ENCODE peak calls at places on chromosomes 2 and 18, in six cellular contexts. One of them, this sample, is unnamed.

GRCh38 chr2:199985625-199986207 is 30.3 kb downstream of the MAIP1 start:
- DNase-seq in AG09319: no peak
- DNase-seq in stimulated activated CD4-positive, alpha-beta T cell treated with anti-CD3 and anti-CD28 coated beads, Interleukin-4, amount 100 ng/mL, for 48 hours: peak
- DNase-seq in T-cell: peak
- DNase-seq in activated CD8-positive, alpha-beta memory T cell treated with anti-CD3 and anti-CD28 coated beads for 1 hour: no peak
- DNase-seq in activated effector memory CD4-positive, alpha-beta T cell treated with anti-CD3 and anti-CD28 coated beads, Interleukin-2, amount 50 U/mL, for 16 hours: peak
- DNase-seq in this sample: peak

GRCh38 chr2:145860083-145860482 is 1340.2 kb upstream of the ZEB2 start:
- DNase-seq in AG09319: no peak
- DNase-seq in stimulated activated CD4-positive, alpha-beta T cell treated with anti-CD3 and anti-CD28 coated beads, Interleukin-4, amount 100 ng/mL, for 48 hours: no peak
- DNase-seq in T-cell: no peak
- DNase-seq in activated CD8-positive, alpha-beta memory T cell treated with anti-CD3 and anti-CD28 coated beads for 1 hour: no peak
- DNase-seq in activated effector memory CD4-positive, alpha-beta T cell treated with anti-CD3 and anti-CD28 coated beads, Interleukin-2, amount 50 U/mL, for 16 hours: no peak
- DNase-seq in this sample: no peak

GRCh38 chr2:149814049-149814448 is 226.5 kb upstream of the MMADHC start:
- DNase-seq in AG09319: no peak
- DNase-seq in stimulated activated CD4-positive, alpha-beta T cell treated with anti-CD3 and anti-CD28 coated beads, Interleukin-4, amount 100 ng/mL, for 48 hours: no peak
- DNase-seq in T-cell: no peak
- DNase-seq in activated CD8-positive, alpha-beta memory T cell treated with anti-CD3 and anti-CD28 coated beads for 1 hour: no peak
- DNase-seq in activated effector memory CD4-positive, alpha-beta T cell treated with anti-CD3 and anti-CD28 coated beads, Interleukin-2, amount 50 U/mL, for 16 hours: no peak
- DNase-seq in this sample: no peak

GRCh38 chr2:158197940-158198339 is 96.3 kb downstream of the UPP2 start:
- DNase-seq in AG09319: no peak
- DNase-seq in stimulated activated CD4-positive, alpha-beta T cell treated with anti-CD3 and anti-CD28 coated beads, Interleukin-4, amount 100 ng/mL, for 48 hours: no peak
- DNase-seq in T-cell: no peak
- DNase-seq in activated CD8-positive, alpha-beta memory T cell treated with anti-CD3 and anti-CD28 coated beads for 1 hour: no peak
- DNase-seq in activated effector memory CD4-positive, alpha-beta T cell treated with anti-CD3 and anti-CD28 coated beads, Interleukin-2, amount 50 U/mL, for 16 hours: no peak
- DNase-seq in this sample: no peak

GRCh38 chr18:63160172-63160995 is 159.2 kb downstream of the BCL2 start:
- DNase-seq in AG09319: no peak
- DNase-seq in stimulated activated CD4-positive, alpha-beta T cell treated with anti-CD3 and anti-CD28 coated beads, Interleukin-4, amount 100 ng/mL, for 48 hours: no peak
- DNase-seq in T-cell: no peak
- DNase-seq in activated CD8-positive, alpha-beta memory T cell treated with anti-CD3 and anti-CD28 coated beads for 1 hour: no peak
- DNase-seq in activated effector memory CD4-positive, alpha-beta T cell treated with anti-CD3 and anti-CD28 coated beads, Interleukin-2, amount 50 U/mL, for 16 hours: peak
- DNase-seq in this sample: no peak

GRCh38 chr18:75799449-75800330 is 372.2 kb upstream of the SMIM21 start:
- DNase-seq in AG09319: no peak
- DNase-seq in stimulated activated CD4-positive, alpha-beta T cell treated with anti-CD3 and anti-CD28 coated beads, Interleukin-4, amount 100 ng/mL, for 48 hours: no peak
- DNase-seq in T-cell: no peak
- DNase-seq in activated CD8-positive, alpha-beta memory T cell treated with anti-CD3 and anti-CD28 coated beads for 1 hour: no peak
- DNase-seq in activated effector memory CD4-positive, alpha-beta T cell treated with anti-CD3 and anti-CD28 coated beads, Interleukin-2, amount 50 U/mL, for 16 hours: no peak
- DNase-seq in this sample: no peak

GRCh38 chr2:169980001-169980400 is 152.7 kb downstream of the UBR3 start:
- DNase-seq in AG09319: no peak
- DNase-seq in stimulated activated CD4-positive, alpha-beta T cell treated with anti-CD3 and anti-CD28 coated beads, Interleukin-4, amount 100 ng/mL, for 48 hours: no peak
- DNase-seq in T-cell: no peak
- DNase-seq in activated CD8-positive, alpha-beta memory T cell treated with anti-CD3 and anti-CD28 coated beads for 1 hour: no peak
- DNase-seq in activated effector memory CD4-positive, alpha-beta T cell treated with anti-CD3 and anti-CD28 coated beads, Interleukin-2, amount 50 U/mL, for 16 hours: no peak
- DNase-seq in this sample: no peak

GRCh38 chr18:63882333-63883141 is 5.0 kb upstream of the SERPINB2 start:
- DNase-seq in AG09319: no peak
- DNase-seq in stimulated activated CD4-positive, alpha-beta T cell treated with anti-CD3 and anti-CD28 coated beads, Interleukin-4, amount 100 ng/mL, for 48 hours: no peak
- DNase-seq in T-cell: no peak
- DNase-seq in activated CD8-positive, alpha-beta memory T cell treated with anti-CD3 and anti-CD28 coated beads for 1 hour: no peak
- DNase-seq in activated effector memory CD4-positive, alpha-beta T cell treated with anti-CD3 and anti-CD28 coated beads, Interleukin-2, amount 50 U/mL, for 16 hours: no peak
- DNase-seq in this sample: no peak

GRCh38 chr2:151560289-151560688 is 150.6 kb downstream of the RIF1 start:
- DNase-seq in AG09319: no peak
- DNase-seq in stimulated activated CD4-positive, alpha-beta T cell treated with anti-CD3 and anti-CD28 coated beads, Interleukin-4, amount 100 ng/mL, for 48 hours: no peak
- DNase-seq in T-cell: no peak
- DNase-seq in activated CD8-positive, alpha-beta memory T cell treated with anti-CD3 and anti-CD28 coated beads for 1 hour: no peak
- DNase-seq in activated effector memory CD4-positive, alpha-beta T cell treated with anti-CD3 and anti-CD28 coated beads, Interleukin-2, amount 50 U/mL, for 16 hours: no peak
- DNase-seq in this sample: no peak

GRCh38 chr2:223101340-223102039 is 49.5 kb downstream of the KCNE4 start:
- DNase-seq in AG09319: no peak
- DNase-seq in stimulated activated CD4-positive, alpha-beta T cell treated with anti-CD3 and anti-CD28 coated beads, Interleukin-4, amount 100 ng/mL, for 48 hours: no peak
- DNase-seq in T-cell: no peak
- DNase-seq in activated CD8-positive, alpha-beta memory T cell treated with anti-CD3 and anti-CD28 coated beads for 1 hour: no peak
- DNase-seq in activated effector memory CD4-positive, alpha-beta T cell treated with anti-CD3 and anti-CD28 coated beads, Interleukin-2, amount 50 U/mL, for 16 hours: no peak
- DNase-seq in this sample: no peak

GRCh38 chr18:36191711-36192110 is 4.4 kb downstream of the MOCOS start:
- DNase-seq in AG09319: no peak
- DNase-seq in stimulated activated CD4-positive, alpha-beta T cell treated with anti-CD3 and anti-CD28 coated beads, Interleukin-4, amount 100 ng/mL, for 48 hours: no peak
- DNase-seq in T-cell: no peak
- DNase-seq in activated CD8-positive, alpha-beta memory T cell treated with anti-CD3 and anti-CD28 coated beads for 1 hour: no peak
- DNase-seq in activated effector memory CD4-positive, alpha-beta T cell treated with anti-CD3 and anti-CD28 coated beads, Interleukin-2, amount 50 U/mL, for 16 hours: no peak
- DNase-seq in this sample: no peak

GRCh38 chr2:84424152-84424551 is 34.9 kb downstream of the SUCLG1 start:
- DNase-seq in AG09319: no peak
- DNase-seq in stimulated activated CD4-positive, alpha-beta T cell treated with anti-CD3 and anti-CD28 coated beads, Interleukin-4, amount 100 ng/mL, for 48 hours: no peak
- DNase-seq in T-cell: no peak
- DNase-seq in activated CD8-positive, alpha-beta memory T cell treated with anti-CD3 and anti-CD28 coated beads for 1 hour: no peak
- DNase-seq in activated effector memory CD4-positive, alpha-beta T cell treated with anti-CD3 and anti-CD28 coated beads, Interleukin-2, amount 50 U/mL, for 16 hours: no peak
- DNase-seq in this sample: no peak

GRCh38 chr2:232104076-232104646 is 142.6 kb downstream of the DIS3L2 start:
- DNase-seq in AG09319: no peak
- DNase-seq in stimulated activated CD4-positive, alpha-beta T cell treated with anti-CD3 and anti-CD28 coated beads, Interleukin-4, amount 100 ng/mL, for 48 hours: no peak
- DNase-seq in T-cell: no peak
- DNase-seq in activated CD8-positive, alpha-beta memory T cell treated with anti-CD3 and anti-CD28 coated beads for 1 hour: no peak
- DNase-seq in activated effector memory CD4-positive, alpha-beta T cell treated with anti-CD3 and anti-CD28 coated beads, Interleukin-2, amount 50 U/mL, for 16 hours: no peak
- DNase-seq in this sample: no peak

GRCh38 chr18:2881088-2881487 is 34.3 kb downstream of the EMILIN2 start:
- DNase-seq in AG09319: no peak
- DNase-seq in stimulated activated CD4-positive, alpha-beta T cell treated with anti-CD3 and anti-CD28 coated beads, Interleukin-4, amount 100 ng/mL, for 48 hours: no peak
- DNase-seq in T-cell: no peak
- DNase-seq in activated CD8-positive, alpha-beta memory T cell treated with anti-CD3 and anti-CD28 coated beads for 1 hour: no peak
- DNase-seq in activated effector memory CD4-positive, alpha-beta T cell treated with anti-CD3 and anti-CD28 coated beads, Interleukin-2, amount 50 U/mL, for 16 hours: peak
- DNase-seq in this sample: no peak

GRCh38 chr2:232485333-232485756 is 2.3 kb downstream of the ECEL1 start:
- DNase-seq in AG09319: no peak
- DNase-seq in stimulated activated CD4-positive, alpha-beta T cell treated with anti-CD3 and anti-CD28 coated beads, Interleukin-4, amount 100 ng/mL, for 48 hours: no peak
- DNase-seq in T-cell: no peak
- DNase-seq in activated CD8-positive, alpha-beta memory T cell treated with anti-CD3 and anti-CD28 coated beads for 1 hour: no peak
- DNase-seq in activated effector memory CD4-positive, alpha-beta T cell treated with anti-CD3 and anti-CD28 coated beads, Interleukin-2, amount 50 U/mL, for 16 hours: no peak
- DNase-seq in this sample: no peak

GRCh38 chr2:20304411-20304810 is 46.2 kb downstream of the PUM2 start:
- DNase-seq in AG09319: no peak
- DNase-seq in stimulated activated CD4-positive, alpha-beta T cell treated with anti-CD3 and anti-CD28 coated beads, Interleukin-4, amount 100 ng/mL, for 48 hours: no peak
- DNase-seq in T-cell: no peak
- DNase-seq in activated CD8-positive, alpha-beta memory T cell treated with anti-CD3 and anti-CD28 coated beads for 1 hour: no peak
- DNase-seq in activated effector memory CD4-positive, alpha-beta T cell treated with anti-CD3 and anti-CD28 coated beads, Interleukin-2, amount 50 U/mL, for 16 hours: no peak
- DNase-seq in this sample: no peak

GRCh38 chr2:85273732-85274731 is 53.8 kb downstream of the TGOLN2 start:
- DNase-seq in AG09319: peak
- DNase-seq in stimulated activated CD4-positive, alpha-beta T cell treated with anti-CD3 and anti-CD28 coated beads, Interleukin-4, amount 100 ng/mL, for 48 hours: no peak
- DNase-seq in T-cell: no peak
- DNase-seq in activated CD8-positive, alpha-beta memory T cell treated with anti-CD3 and anti-CD28 coated beads for 1 hour: no peak
- DNase-seq in activated effector memory CD4-positive, alpha-beta T cell treated with anti-CD3 and anti-CD28 coated beads, Interleukin-2, amount 50 U/mL, for 16 hours: no peak
- DNase-seq in this sample: no peak

GRCh38 chr18:65091737-65092329 is 659.0 kb upstream of the CDH7 start:
- DNase-seq in AG09319: no peak
- DNase-seq in stimulated activated CD4-positive, alpha-beta T cell treated with anti-CD3 and anti-CD28 coated beads, Interleukin-4, amount 100 ng/mL, for 48 hours: no peak
- DNase-seq in T-cell: no peak
- DNase-seq in activated CD8-positive, alpha-beta memory T cell treated with anti-CD3 and anti-CD28 coated beads for 1 hour: no peak
- DNase-seq in activated effector memory CD4-positive, alpha-beta T cell treated with anti-CD3 and anti-CD28 coated beads, Interleukin-2, amount 50 U/mL, for 16 hours: no peak
- DNase-seq in this sample: no peak

GRCh38 chr2:112005391-112006075 is 49.5 kb upstream of the TMEM87B start:
- DNase-seq in AG09319: no peak
- DNase-seq in stimulated activated CD4-positive, alpha-beta T cell treated with anti-CD3 and anti-CD28 coated beads, Interleukin-4, amount 100 ng/mL, for 48 hours: no peak
- DNase-seq in T-cell: no peak
- DNase-seq in activated CD8-positive, alpha-beta memory T cell treated with anti-CD3 and anti-CD28 coated beads for 1 hour: no peak
- DNase-seq in activated effector memory CD4-positive, alpha-beta T cell treated with anti-CD3 and anti-CD28 coated beads, Interleukin-2, amount 50 U/mL, for 16 hours: no peak
- DNase-seq in this sample: no peak

GRCh38 chr2:81194176-81194575 is 889.6 kb upstream of the LRRTM1 start:
- DNase-seq in AG09319: no peak
- DNase-seq in stimulated activated CD4-positive, alpha-beta T cell treated with anti-CD3 and anti-CD28 coated beads, Interleukin-4, amount 100 ng/mL, for 48 hours: no peak
- DNase-seq in T-cell: no peak
- DNase-seq in activated CD8-positive, alpha-beta memory T cell treated with anti-CD3 and anti-CD28 coated beads for 1 hour: no peak
- DNase-seq in activated effector memory CD4-positive, alpha-beta T cell treated with anti-CD3 and anti-CD28 coated beads, Interleukin-2, amount 50 U/mL, for 16 hours: peak
- DNase-seq in this sample: no peak

GRCh38 chr2:26279886-26280285 is 35.1 kb downstream of the HADHB start:
- DNase-seq in AG09319: no peak
- DNase-seq in stimulated activated CD4-positive, alpha-beta T cell treated with anti-CD3 and anti-CD28 coated beads, Interleukin-4, amount 100 ng/mL, for 48 hours: no peak
- DNase-seq in T-cell: no peak
- DNase-seq in activated CD8-positive, alpha-beta memory T cell treated with anti-CD3 and anti-CD28 coated beads for 1 hour: no peak
- DNase-seq in activated effector memory CD4-positive, alpha-beta T cell treated with anti-CD3 and anti-CD28 coated beads, Interleukin-2, amount 50 U/mL, for 16 hours: no peak
- DNase-seq in this sample: no peak

GRCh38 chr2:19319064-19319463 is 39.4 kb downstream of the OSR1 start:
- DNase-seq in AG09319: no peak
- DNase-seq in stimulated activated CD4-positive, alpha-beta T cell treated with anti-CD3 and anti-CD28 coated beads, Interleukin-4, amount 100 ng/mL, for 48 hours: no peak
- DNase-seq in T-cell: no peak
- DNase-seq in activated CD8-positive, alpha-beta memory T cell treated with anti-CD3 and anti-CD28 coated beads for 1 hour: no peak
- DNase-seq in activated effector memory CD4-positive, alpha-beta T cell treated with anti-CD3 and anti-CD28 coated beads, Interleukin-2, amount 50 U/mL, for 16 hours: no peak
- DNase-seq in this sample: no peak

GRCh38 chr2:55490554-55490953 is 29.0 kb upstream of the CFAP36 start:
- DNase-seq in AG09319: no peak
- DNase-seq in stimulated activated CD4-positive, alpha-beta T cell treated with anti-CD3 and anti-CD28 coated beads, Interleukin-4, amount 100 ng/mL, for 48 hours: no peak
- DNase-seq in T-cell: no peak
- DNase-seq in activated CD8-positive, alpha-beta memory T cell treated with anti-CD3 and anti-CD28 coated beads for 1 hour: no peak
- DNase-seq in activated effector memory CD4-positive, alpha-beta T cell treated with anti-CD3 and anti-CD28 coated beads, Interleukin-2, amount 50 U/mL, for 16 hours: no peak
- DNase-seq in this sample: no peak

This sample was measured in activated T-helper 1 cell treated with anti-CD3 and anti-CD28 coated beads, Interleukin-12 subunit alpha, Interleukin-12 subunit beta, Interleukin-2, Interleukin-4 antibody, amounts not matched to agents 30 ng/mL and 10 ng/mL and 1 ng/mL, durations not matched to agents 14 hours and 24 hours and 36 hours.